ENCODE peak calls at places on chromosome 14, in seven cellular contexts. Z, H, U, Y, B, V and Q are unnamed samples.

GRCh38 chr14:95211721-95212504 is 54.6 kb upstream of the DICER1 start:
- DNase-seq in Z (peak; percentile 67), H (no peak), U (no peak), Y (no peak), B (no peak), V (no peak), Q (no peak)

GRCh38 chr14:102320033-102320660 is 601 bp downstream of the ZNF839 start:
- DNase-seq in Z (peak; percentile 64), H (no peak), U (peak; percentile 8), Y (peak; percentile 31), B (peak; percentile 49), V (peak; percentile 37), Q (no peak)

GRCh38 chr14:23103581-23103980 is 1.2 kb downstream of the CIROP start:
- DNase-seq in Z (no peak), H (no peak), U (no peak), Y (no peak), B (no peak), V (no peak), Q (no peak)

GRCh38 chr14:24063263-24063836 is 8.0 kb upstream of the CPNE6 start:
- DNase-seq in Z (peak; percentile 27), H (no peak), U (no peak), Y (no peak), B (no peak), V (no peak), Q (no peak)

GRCh38 chr14:52961060-52961639 is 10.3 kb upstream of the FERMT2 start:
- DNase-seq in Z (peak; percentile 68), H (no peak), U (peak; percentile 32), Y (peak; percentile 17), B (peak; percentile 80), V (peak; percentile 65), Q (peak; percentile 78)

GRCh38 chr14:94689985-94690400 is 77.8 kb downstream of the SERPINA3 start:
- DNase-seq in Z (no peak), H (no peak), U (no peak), Y (no peak), B (no peak), V (no peak), Q (no peak)

GRCh38 chr14:104551851-104552737 is 27.5 kb upstream of the C14orf180 start:
- DNase-seq in Z (peak; percentile 5), H (no peak), U (no peak), Y (no peak), B (no peak), V (no peak), Q (no peak)

GRCh38 chr14:69922198-69922597 is 43.0 kb downstream of the SMOC1 start:
- DNase-seq in Z (no peak), H (no peak), U (no peak), Y (peak; percentile 22), B (no peak), V (no peak), Q (no peak)

GRCh38 chr14:77458249-77458950 is 507 bp downstream of the AHSA1 start:
- DNase-seq in Z (peak; percentile 52), H (peak; percentile 14), U (no peak), Y (peak; percentile 65), B (peak; percentile 71), V (no peak), Q (peak; percentile 57)

GRCh38 chr14:52268191-52269061 is 928 bp downstream of the PTGDR start:
- DNase-seq in Z (no peak), H (peak; percentile 2), U (no peak), Y (no peak), B (peak; percentile 52), V (peak; percentile 13), Q (peak; percentile 60)

GRCh38 chr14:36617824-36618223 is 35.4 kb upstream of the NKX2-8 start:
- DNase-seq in Z (no peak), H (no peak), U (no peak), Y (no peak), B (no peak), V (no peak), Q (no peak)

GRCh38 chr14:73227812-73228781 is 9.2 kb upstream of the PAPLN start:
- DNase-seq in Z (peak; percentile 53), H (no peak), U (no peak), Y (no peak), B (peak; percentile 78), V (peak; percentile 42), Q (peak; percentile 48)

GRCh38 chr14:75559451-75560187 is 18.8 kb upstream of the FLVCR2 start:
- DNase-seq in Z (peak; percentile 27), H (no peak), U (no peak), Y (no peak), B (no peak), V (no peak), Q (no peak)

GRCh38 chr14:35362911-35363374 is 41.6 kb downstream of the NFKBIA start:
- DNase-seq in Z (no peak), H (no peak), U (no peak), Y (no peak), B (no peak), V (no peak), Q (no peak)

GRCh38 chr14:22910916-22911315 is 8.0 kb downstream of the RBM23 start:
- DNase-seq in Z (no peak), H (no peak), U (no peak), Y (no peak), B (no peak), V (no peak), Q (no peak)

GRCh38 chr14:71883094-71883493 is 49.1 kb upstream of the RGS6 start:
- DNase-seq in Z (no peak), H (no peak), U (no peak), Y (no peak), B (no peak), V (no peak), Q (no peak)

GRCh38 chr14:22500954-22501353 is 88.1 kb downstream of the DAD1 start:
- DNase-seq in Z (no peak), H (no peak), U (no peak), Y (no peak), B (no peak), V (no peak), Q (no peak)

GRCh38 chr14:88470542-88471440 is 84.0 kb downstream of the PTPN21 start:
- DNase-seq in Z (no peak), H (no peak), U (no peak), Y (no peak), B (no peak), V (no peak), Q (no peak)

GRCh38 chr14:64942531-64943111 is at the start of gene GPX2:
- DNase-seq in Z (peak; percentile 90), H (no peak), U (no peak), Y (no peak), B (no peak), V (no peak), Q (no peak)

GRCh38 chr14:106874365-106874764 is 1348.0 kb downstream of the TMEM121 start:
- DNase-seq in Z (no peak), H (no peak), U (no peak), Y (no peak), B (no peak), V (no peak), Q (no peak)

GRCh38 chr14:73764406-73764805 is 50.2 kb upstream of the PNMA1 start:
- DNase-seq in Z (no peak), H (no peak), U (no peak), Y (no peak), B (no peak), V (no peak), Q (no peak)

GRCh38 chr14:49550284-49551184 is 35.6 kb downstream of the RPS29 start:
- DNase-seq in Z (peak; percentile 6), H (no peak), U (no peak), Y (no peak), B (no peak), V (no peak), Q (no peak)

GRCh38 chr14:81246561-81247270 is 26.0 kb upstream of the GTF2A1 start:
- DNase-seq in Z (no peak), H (no peak), U (no peak), Y (no peak), B (no peak), V (no peak), Q (no peak)

GRCh38 chr14:104980601-104981531 is 2.7 kb upstream of the AHNAK2 start:
- DNase-seq in Z (no peak), H (no peak), U (no peak), Y (no peak), B (no peak), V (no peak), Q (no peak)

GRCh38 chr14:53714495-53715389 is 241.9 kb downstream of the BMP4 start:
- DNase-seq in Z (no peak), H (no peak), U (no peak), Y (no peak), B (no peak), V (no peak), Q (no peak)

GRCh38 chr14:50812856-50813543 is 18.0 kb downstream of the NIN start:
- DNase-seq in Z (no peak), H (no peak), U (no peak), Y (no peak), B (no peak), V (no peak), Q (no peak)

GRCh38 chr14:71235865-71236264 is 328.6 kb downstream of the PCNX1 start:
- DNase-seq in Z (peak; percentile 36), H (no peak), U (no peak), Y (peak; percentile 66), B (no peak), V (peak; percentile 70), Q (no peak)

GRCh38 chr14:82080319-82080718 is 546.7 kb upstream of the SEL1L start:
- DNase-seq in Z (no peak), H (no peak), U (no peak), Y (no peak), B (peak; percentile 4), V (no peak), Q (no peak)

GRCh38 chr14:99745307-99745951 is 47.8 kb upstream of the EML1 start:
- DNase-seq in Z (no peak), H (no peak), U (no peak), Y (no peak), B (no peak), V (no peak), Q (no peak)

GRCh38 chr14:95334044-95334443 is 14.3 kb upstream of the CLMN start:
- DNase-seq in Z (no peak), H (no peak), U (no peak), Y (no peak), B (no peak), V (no peak), Q (no peak)